ENCODE peak calls at places on chromosomes 11 and 22, in four cellular contexts. M is K562, E is A549, F is HCT116. S is an unnamed sample.

GRCh38 chr11:27296406-27296994 is 66.5 kb downstream of the CCDC34 start:
- DNase-seq in M (peak; percentile 34), F (peak; percentile 27), E (peak; percentile 36), S (peak; percentile 66)

GRCh38 chr11:24661313-24661712 is 164.5 kb downstream of the LUZP2 start:
- DNase-seq in M (no peak), F (no peak), E (no peak), S (no peak)

GRCh38 chr11:72233773-72234513 is 9.4 kb downstream of the INPPL1 start:
- DNase-seq in F (no peak), M (no peak), E (no peak), S (no peak)

GRCh38 chr11:72228229-72228843 is 3.8 kb downstream of the INPPL1 start:
- DNase-seq in F (no peak), M (no peak), E (no peak), S (no peak)

GRCh38 chr11:27420722-27421572 is 51.6 kb downstream of the LGR4 start:
- DNase-seq in E (no peak), F (no peak), M (peak; percentile 61), S (no peak)

GRCh38 chr11:6825333-6825744 is 20.1 kb upstream of the OR10A5 start:
- DNase-seq in E (no peak), M (no peak), F (no peak), S (no peak)

GRCh38 chr11:31804439-31805036 is 6.6 kb downstream of the PAX6 start:
- DNase-seq in E (no peak), M (no peak), F (no peak), S (no peak)

GRCh38 chr11:124310746-124311145 is 3.0 kb downstream of the OR8D1 start:
- DNase-seq in M (no peak), F (no peak), E (no peak), S (peak; percentile 16)

GRCh38 chr11:41431784-41432183 is 27.7 kb downstream of the LRRC4C start:
- DNase-seq in E (no peak), F (no peak), M (peak; percentile 11), S (no peak)

GRCh38 chr11:67119577-67120391 is 721 bp downstream of the KDM2A start:
- DNase-seq in M (no peak), E (peak; percentile 48), F (no peak), S (peak; percentile 49)

GRCh38 chr11:16184588-16184987 is 171.8 kb downstream of the SOX6 start:
- DNase-seq in M (no peak), E (peak; percentile 55), F (no peak), S (peak; percentile 40)

GRCh38 chr11:113457784-113458183 is 17.4 kb downstream of the DRD2 start:
- DNase-seq in E (no peak), M (no peak), F (no peak), S (no peak)

GRCh38 chr11:120569903-120570302 is 58.4 kb downstream of the GRIK4 start:
- DNase-seq in F (no peak), M (no peak), E (no peak), S (no peak)

GRCh38 chr11:27405134-27405533 is 42.1 kb upstream of the CCDC34 start:
- DNase-seq in E (no peak), M (no peak), F (no peak), S (no peak)

DNA sequence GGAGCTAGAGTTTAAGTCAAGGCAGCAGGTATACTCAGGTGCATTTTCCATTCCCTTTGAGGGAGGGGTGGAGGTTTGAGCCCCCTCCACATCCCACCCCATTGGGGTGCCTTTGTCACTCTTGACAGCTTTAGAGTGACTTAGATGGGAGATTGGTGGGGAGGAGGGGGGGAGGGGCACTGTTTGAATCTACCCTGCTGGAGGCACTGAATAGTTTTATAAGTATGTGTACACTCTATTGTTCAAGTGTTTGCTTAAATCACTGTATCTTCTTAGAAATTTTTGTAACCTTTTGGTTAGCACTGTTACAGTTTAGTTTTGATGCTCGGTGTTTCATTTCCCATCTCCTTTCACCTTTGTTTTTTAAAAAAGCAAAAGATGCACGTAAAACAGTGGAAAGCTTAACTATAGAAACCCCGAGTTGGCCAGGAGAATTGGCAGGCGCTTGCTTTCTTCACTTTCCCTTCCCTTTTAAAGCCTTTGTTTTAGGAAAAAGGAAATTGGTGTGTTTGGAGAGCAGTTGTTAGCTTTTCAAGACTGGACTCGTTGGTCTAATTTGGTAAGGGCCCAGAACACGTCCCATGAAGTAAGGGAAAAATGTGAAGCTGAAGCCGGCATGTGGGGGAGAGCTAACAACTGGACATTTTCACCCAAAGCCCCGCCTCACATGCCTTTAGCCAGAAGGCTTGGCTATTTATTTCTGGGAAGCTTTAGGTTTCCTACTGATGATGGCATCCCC is 42.8 kb downstream of the TNRC6B start:
- DNase-seq in F (no peak), E (no peak), M (no peak), S (peak; percentile 69)
- H3K4me3 ChIP-seq in F (no peak overlapping the region), E (no peak overlapping the region), M (no peak overlapping the region), S (peak overlapping the region; percentile 22)

GRCh38 chr11:64224151-64224890 is 1.7 kb downstream of the TRPT1 start:
- DNase-seq in F (no peak), M (no peak), E (no peak), S (no peak)
- TF ChIP-seq POLR2A in F (no peak), M (peak; percentile 72), E (no peak), S (peak; percentile 53)

DNA sequence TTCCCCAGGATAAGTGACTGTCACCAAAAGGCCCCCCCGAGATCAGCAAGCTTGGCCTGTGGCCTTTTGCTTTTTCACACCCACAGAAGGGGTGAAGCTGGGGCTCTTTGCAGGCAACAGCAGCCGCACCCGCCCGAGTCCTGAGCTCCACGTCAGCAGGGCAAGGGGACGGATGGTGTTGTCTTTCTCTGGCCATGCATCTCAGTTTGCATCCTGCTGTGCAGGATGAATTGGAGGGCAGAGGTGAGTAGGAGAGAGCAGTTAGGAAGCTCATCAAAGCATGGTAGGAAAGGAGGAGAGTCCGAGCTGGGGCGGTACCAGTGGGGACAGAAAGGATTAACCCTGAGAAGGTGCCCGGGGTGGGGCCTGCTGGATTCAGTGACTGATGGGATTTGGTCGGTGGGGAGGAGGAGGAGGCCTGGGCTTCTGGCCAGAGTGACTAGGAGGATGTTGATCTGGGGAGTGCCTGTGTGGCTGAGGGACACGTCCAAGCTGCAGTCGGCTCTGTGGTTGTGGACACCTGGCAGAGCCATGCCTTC is 14.5 kb downstream of the FAM83F start:
- DNase-seq in F (no peak), E (no peak), M (peak; percentile 21), S (no peak)
- TF ChIP-seq MAX in F (no peak), E (no peak), M (no peak), S (no peak)

GRCh38 chr22:27416553-27417427 is 384.8 kb downstream of the MN1 start:
- DNase-seq in E (no peak), F (no peak), M (no peak), S (peak; percentile 68)
- H3K4me3 ChIP-seq in E (no peak overlapping the region), F (no peak overlapping the region), M (no peak overlapping the region), S (no peak overlapping the region)

DNA sequence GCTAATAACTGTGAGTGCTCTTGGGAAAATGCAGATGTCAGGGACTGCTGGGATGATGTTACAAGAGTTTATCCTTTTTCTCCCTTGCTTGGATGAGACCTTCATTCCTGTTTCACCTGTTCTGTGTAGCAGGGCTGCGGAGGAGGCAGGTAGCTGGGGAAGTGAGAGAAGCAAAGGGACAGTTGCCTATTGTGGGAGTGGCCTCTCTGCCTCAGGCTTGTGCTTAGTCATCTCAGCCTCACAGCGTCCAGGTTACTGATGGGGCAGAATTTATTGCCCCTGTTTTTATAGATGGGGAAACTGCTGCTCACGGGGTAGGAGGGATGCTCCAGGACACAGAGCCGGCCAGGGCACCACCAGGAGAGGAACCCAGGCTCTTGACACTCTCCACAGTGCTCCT is 1.7 kb downstream of the STX3 start:
- DNase-seq in E (peak; percentile 36), M (peak; percentile 62), F (peak; percentile 26), S (no peak)
- TF ChIP-seq POLR2A in E (no peak), M (no peak), F (no peak), S (no peak)

DNA sequence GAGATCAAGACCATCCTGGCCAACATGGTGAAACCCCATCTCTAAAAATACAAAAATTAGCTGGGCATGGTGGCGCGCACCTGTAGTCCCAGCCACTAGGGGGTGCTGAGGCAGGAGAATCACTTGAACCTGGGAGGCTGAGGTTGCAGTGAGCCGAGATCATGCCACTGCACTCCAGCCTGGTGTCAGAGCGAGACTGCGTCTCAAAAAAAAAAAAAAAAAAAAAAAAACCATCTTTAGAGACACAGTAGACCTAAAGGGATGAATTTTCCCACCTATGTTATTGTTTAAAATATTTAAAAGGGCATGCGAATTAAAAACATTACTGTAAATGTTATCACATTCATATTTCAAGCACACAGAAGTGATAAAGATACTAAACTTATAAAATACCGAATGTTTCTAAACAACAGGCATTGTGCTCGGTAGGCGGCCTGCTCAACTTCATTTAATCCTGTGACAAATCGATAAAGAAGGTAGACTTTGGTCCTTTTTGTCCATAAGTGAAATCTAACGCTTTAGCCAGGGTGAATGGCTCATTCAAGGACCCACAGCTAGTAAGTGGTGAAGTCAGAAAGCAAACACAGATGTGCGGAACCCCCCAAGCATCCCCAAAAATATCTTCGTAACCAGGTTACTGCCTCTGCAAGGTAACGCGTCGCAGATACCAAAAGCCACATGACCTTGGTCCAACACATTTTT is 16.1 kb downstream of the NCAPD3 start:
- DNase-seq in M (no peak), E (no peak), F (no peak), S (peak; percentile 10)
- TF ChIP-seq MAX in M (no peak), E (no peak), F (no peak), S (no peak)